ENCODE peak calls at places on chromosomes 4 and X, in ten cellular contexts. One of them, this sample, is unnamed.

GRCh38 chrX:132704769-132705168 is 215.9 kb upstream of the MBNL3 start:
- DNase-seq in HTR-8/SVneo: no peak
- DNase-seq in ureter: no peak
- DNase-seq in posterior vena cava: no peak
- DNase-seq in CD8-positive, alpha-beta T cell: no peak
- DNase-seq in mucosa of gallbladder: no peak
- DNase-seq in colonic mucosa: no peak
- DNase-seq in activated T-helper 1 cell treated with anti-CD3 and anti-CD28 coated beads, Interleukin-2, amount 50 U/mL, for 16 hours: no peak
- DNase-seq in cardiac fibroblast: no peak
- DNase-seq in NCI-H510A treated with DMSO at 0.1 percent for 48 hours: no peak
- DNase-seq in this sample: no peak

GRCh38 chrX:150257348-150258175 is 105.6 kb upstream of the MAMLD1 start:
- DNase-seq in CD8-positive, alpha-beta T cell: peak; percentile 25
- DNase-seq in mucosa of gallbladder: peak; percentile 5
- DNase-seq in HTR-8/SVneo: no peak
- DNase-seq in cardiac fibroblast: no peak
- DNase-seq in activated T-helper 1 cell treated with anti-CD3 and anti-CD28 coated beads, Interleukin-2, amount 50 U/mL, for 16 hours: no peak
- DNase-seq in NCI-H510A treated with DMSO at 0.1 percent for 48 hours: no peak
- DNase-seq in ureter: no peak
- DNase-seq in colonic mucosa: no peak
- DNase-seq in posterior vena cava: no peak
- DNase-seq in this sample: no peak

GRCh38 chr4:102569200-102569599 is 68.0 kb downstream of the NFKB1 start:
- DNase-seq in mucosa of gallbladder: no peak
- DNase-seq in cardiac fibroblast: peak; percentile 64
- DNase-seq in HTR-8/SVneo: no peak
- DNase-seq in activated T-helper 1 cell treated with anti-CD3 and anti-CD28 coated beads, Interleukin-2, amount 50 U/mL, for 16 hours: no peak
- DNase-seq in NCI-H510A treated with DMSO at 0.1 percent for 48 hours: no peak
- DNase-seq in colonic mucosa: no peak
- DNase-seq in posterior vena cava: no peak
- DNase-seq in ureter: no peak
- DNase-seq in CD8-positive, alpha-beta T cell: no peak
- DNase-seq in this sample: no peak

GRCh38 chr4:165493359-165493758 is 114.6 kb downstream of the CPE start:
- DNase-seq in cardiac fibroblast: peak; percentile 76
- DNase-seq in NCI-H510A treated with DMSO at 0.1 percent for 48 hours: no peak
- DNase-seq in colonic mucosa: peak; percentile 64
- DNase-seq in CD8-positive, alpha-beta T cell: peak; percentile 73
- DNase-seq in mucosa of gallbladder: peak; percentile 58
- DNase-seq in ureter: peak; percentile 64
- DNase-seq in activated T-helper 1 cell treated with anti-CD3 and anti-CD28 coated beads, Interleukin-2, amount 50 U/mL, for 16 hours: peak; percentile 32
- DNase-seq in HTR-8/SVneo: peak; percentile 69
- DNase-seq in posterior vena cava: peak; percentile 87
- DNase-seq in this sample: peak; percentile 85

GRCh38 chr4:176838611-176839411 is 46.1 kb upstream of the VEGFC start:
- DNase-seq in colonic mucosa: no peak
- DNase-seq in NCI-H510A treated with DMSO at 0.1 percent for 48 hours: no peak
- DNase-seq in CD8-positive, alpha-beta T cell: no peak
- DNase-seq in mucosa of gallbladder: no peak
- DNase-seq in HTR-8/SVneo: peak; percentile 42
- DNase-seq in cardiac fibroblast: peak; percentile 66
- DNase-seq in ureter: no peak
- DNase-seq in activated T-helper 1 cell treated with anti-CD3 and anti-CD28 coated beads, Interleukin-2, amount 50 U/mL, for 16 hours: no peak
- DNase-seq in posterior vena cava: no peak
- DNase-seq in this sample: no peak

GRCh38 chrX:69156638-69157037 is 8.6 kb downstream of the PJA1 start:
- DNase-seq in activated T-helper 1 cell treated with anti-CD3 and anti-CD28 coated beads, Interleukin-2, amount 50 U/mL, for 16 hours: no peak
- DNase-seq in cardiac fibroblast: no peak
- DNase-seq in posterior vena cava: peak; percentile 34
- DNase-seq in NCI-H510A treated with DMSO at 0.1 percent for 48 hours: no peak
- DNase-seq in colonic mucosa: peak; percentile 14
- DNase-seq in mucosa of gallbladder: no peak
- DNase-seq in CD8-positive, alpha-beta T cell: peak; percentile 19
- DNase-seq in HTR-8/SVneo: no peak
- DNase-seq in ureter: peak; percentile 9
- DNase-seq in this sample: no peak

GRCh38 chr4:154560824-154561231 is 2.0 kb upstream of the FGB start:
- DNase-seq in ureter: no peak
- DNase-seq in colonic mucosa: no peak
- DNase-seq in HTR-8/SVneo: no peak
- DNase-seq in CD8-positive, alpha-beta T cell: no peak
- DNase-seq in activated T-helper 1 cell treated with anti-CD3 and anti-CD28 coated beads, Interleukin-2, amount 50 U/mL, for 16 hours: no peak
- DNase-seq in posterior vena cava: no peak
- DNase-seq in cardiac fibroblast: peak; percentile 87
- DNase-seq in NCI-H510A treated with DMSO at 0.1 percent for 48 hours: no peak
- DNase-seq in mucosa of gallbladder: no peak
- DNase-seq in this sample: no peak

GRCh38 chr4:121308328-121308663 is 72.5 kb downstream of the QRFPR start:
- DNase-seq in ureter: no peak
- DNase-seq in HTR-8/SVneo: no peak
- DNase-seq in activated T-helper 1 cell treated with anti-CD3 and anti-CD28 coated beads, Interleukin-2, amount 50 U/mL, for 16 hours: no peak
- DNase-seq in NCI-H510A treated with DMSO at 0.1 percent for 48 hours: no peak
- DNase-seq in posterior vena cava: no peak
- DNase-seq in cardiac fibroblast: no peak
- DNase-seq in colonic mucosa: no peak
- DNase-seq in CD8-positive, alpha-beta T cell: no peak
- DNase-seq in mucosa of gallbladder: no peak
- DNase-seq in this sample: no peak

GRCh38 chr4:650461-650860 is 23.6 kb downstream of the ATP5ME start:
- DNase-seq in CD8-positive, alpha-beta T cell: no peak
- DNase-seq in posterior vena cava: no peak
- DNase-seq in mucosa of gallbladder: no peak
- DNase-seq in NCI-H510A treated with DMSO at 0.1 percent for 48 hours: no peak
- DNase-seq in colonic mucosa: no peak
- DNase-seq in activated T-helper 1 cell treated with anti-CD3 and anti-CD28 coated beads, Interleukin-2, amount 50 U/mL, for 16 hours: no peak
- DNase-seq in HTR-8/SVneo: no peak
- DNase-seq in cardiac fibroblast: no peak
- DNase-seq in ureter: no peak
- DNase-seq in this sample: no peak

GRCh38 chr4:101192244-101192643 is 155.1 kb downstream of the PPP3CA start:
- DNase-seq in mucosa of gallbladder: no peak
- DNase-seq in ureter: no peak
- DNase-seq in cardiac fibroblast: no peak
- DNase-seq in colonic mucosa: no peak
- DNase-seq in posterior vena cava: no peak
- DNase-seq in HTR-8/SVneo: no peak
- DNase-seq in activated T-helper 1 cell treated with anti-CD3 and anti-CD28 coated beads, Interleukin-2, amount 50 U/mL, for 16 hours: no peak
- DNase-seq in CD8-positive, alpha-beta T cell: no peak
- DNase-seq in NCI-H510A treated with DMSO at 0.1 percent for 48 hours: no peak
- DNase-seq in this sample: no peak

GRCh38 chrX:10579018-10579752 is 41.2 kb downstream of the MID1 start:
- DNase-seq in HTR-8/SVneo: peak; percentile 31
- DNase-seq in CD8-positive, alpha-beta T cell: no peak
- DNase-seq in cardiac fibroblast: peak; percentile 87
- DNase-seq in NCI-H510A treated with DMSO at 0.1 percent for 48 hours: peak; percentile 44
- DNase-seq in colonic mucosa: no peak
- DNase-seq in ureter: no peak
- DNase-seq in posterior vena cava: no peak
- DNase-seq in activated T-helper 1 cell treated with anti-CD3 and anti-CD28 coated beads, Interleukin-2, amount 50 U/mL, for 16 hours: no peak
- DNase-seq in mucosa of gallbladder: no peak
- DNase-seq in this sample: no peak

GRCh38 chrX:40388441-40388840 is 192.3 kb upstream of the ATP6AP2 start:
- DNase-seq in colonic mucosa: no peak
- DNase-seq in ureter: no peak
- DNase-seq in CD8-positive, alpha-beta T cell: no peak
- DNase-seq in cardiac fibroblast: no peak
- DNase-seq in posterior vena cava: no peak
- DNase-seq in activated T-helper 1 cell treated with anti-CD3 and anti-CD28 coated beads, Interleukin-2, amount 50 U/mL, for 16 hours: no peak
- DNase-seq in NCI-H510A treated with DMSO at 0.1 percent for 48 hours: no peak
- DNase-seq in mucosa of gallbladder: no peak
- DNase-seq in HTR-8/SVneo: no peak
- DNase-seq in this sample: no peak

GRCh38 chrX:112642349-112642748 is 37.4 kb downstream of the LHFPL1 start:
- DNase-seq in posterior vena cava: no peak
- DNase-seq in HTR-8/SVneo: peak; percentile 22
- DNase-seq in mucosa of gallbladder: peak; percentile 42
- DNase-seq in CD8-positive, alpha-beta T cell: peak; percentile 47
- DNase-seq in colonic mucosa: peak; percentile 24
- DNase-seq in NCI-H510A treated with DMSO at 0.1 percent for 48 hours: peak; percentile 45
- DNase-seq in activated T-helper 1 cell treated with anti-CD3 and anti-CD28 coated beads, Interleukin-2, amount 50 U/mL, for 16 hours: peak; percentile 2
- DNase-seq in cardiac fibroblast: peak; percentile 62
- DNase-seq in ureter: peak; percentile 46
- DNase-seq in this sample: no peak

GRCh38 chr4:183441276-183441675 is 3.2 kb upstream of the CDKN2AIP start:
- DNase-seq in colonic mucosa: peak; percentile 53
- DNase-seq in posterior vena cava: no peak
- DNase-seq in mucosa of gallbladder: no peak
- DNase-seq in cardiac fibroblast: no peak
- DNase-seq in activated T-helper 1 cell treated with anti-CD3 and anti-CD28 coated beads, Interleukin-2, amount 50 U/mL, for 16 hours: no peak
- DNase-seq in HTR-8/SVneo: no peak
- DNase-seq in ureter: no peak
- DNase-seq in CD8-positive, alpha-beta T cell: no peak
- DNase-seq in NCI-H510A treated with DMSO at 0.1 percent for 48 hours: no peak
- DNase-seq in this sample: no peak

GRCh38 chrX:56794831-56795230 is 65.8 kb downstream of the NBDY start:
- DNase-seq in ureter: peak; percentile 22
- DNase-seq in cardiac fibroblast: no peak
- DNase-seq in posterior vena cava: peak; percentile 31
- DNase-seq in colonic mucosa: peak; percentile 14
- DNase-seq in CD8-positive, alpha-beta T cell: no peak
- DNase-seq in HTR-8/SVneo: no peak
- DNase-seq in activated T-helper 1 cell treated with anti-CD3 and anti-CD28 coated beads, Interleukin-2, amount 50 U/mL, for 16 hours: no peak
- DNase-seq in mucosa of gallbladder: no peak
- DNase-seq in NCI-H510A treated with DMSO at 0.1 percent for 48 hours: no peak
- DNase-seq in this sample: peak; percentile 21

GRCh38 chr4:15004701-15005301 is 2.5 kb downstream of the CPEB2 start:
- DNase-seq in CD8-positive, alpha-beta T cell: peak; percentile 54
- DNase-seq in ureter: peak; percentile 89
- DNase-seq in posterior vena cava: peak; percentile 94
- DNase-seq in colonic mucosa: peak; percentile 88
- DNase-seq in cardiac fibroblast: peak; percentile 71
- DNase-seq in activated T-helper 1 cell treated with anti-CD3 and anti-CD28 coated beads, Interleukin-2, amount 50 U/mL, for 16 hours: peak; percentile 19
- DNase-seq in mucosa of gallbladder: peak; percentile 80
- DNase-seq in NCI-H510A treated with DMSO at 0.1 percent for 48 hours: peak; percentile 3
- DNase-seq in HTR-8/SVneo: peak; percentile 18
- DNase-seq in this sample: peak; percentile 96

GRCh38 chr4:150510176-150510875 is 71.6 kb upstream of the MAB21L2 start:
- DNase-seq in mucosa of gallbladder: no peak
- DNase-seq in NCI-H510A treated with DMSO at 0.1 percent for 48 hours: no peak
- DNase-seq in CD8-positive, alpha-beta T cell: no peak
- DNase-seq in cardiac fibroblast: peak; percentile 94
- DNase-seq in activated T-helper 1 cell treated with anti-CD3 and anti-CD28 coated beads, Interleukin-2, amount 50 U/mL, for 16 hours: no peak
- DNase-seq in HTR-8/SVneo: peak; percentile 18
- DNase-seq in ureter: no peak
- DNase-seq in posterior vena cava: no peak
- DNase-seq in colonic mucosa: no peak
- DNase-seq in this sample: no peak

GRCh38 chr4:3736290-3736689 is 29.9 kb upstream of the ADRA2C start:
- DNase-seq in HTR-8/SVneo: no peak
- DNase-seq in mucosa of gallbladder: no peak
- DNase-seq in posterior vena cava: no peak
- DNase-seq in NCI-H510A treated with DMSO at 0.1 percent for 48 hours: no peak
- DNase-seq in colonic mucosa: no peak
- DNase-seq in activated T-helper 1 cell treated with anti-CD3 and anti-CD28 coated beads, Interleukin-2, amount 50 U/mL, for 16 hours: no peak
- DNase-seq in cardiac fibroblast: no peak
- DNase-seq in ureter: no peak
- DNase-seq in CD8-positive, alpha-beta T cell: no peak
- DNase-seq in this sample: no peak

GRCh38 chr4:186161138-186161537 is 30.2 kb upstream of the CYP4V2 start:
- DNase-seq in CD8-positive, alpha-beta T cell: no peak
- DNase-seq in posterior vena cava: no peak
- DNase-seq in cardiac fibroblast: no peak
- DNase-seq in colonic mucosa: no peak
- DNase-seq in ureter: no peak
- DNase-seq in activated T-helper 1 cell treated with anti-CD3 and anti-CD28 coated beads, Interleukin-2, amount 50 U/mL, for 16 hours: no peak
- DNase-seq in NCI-H510A treated with DMSO at 0.1 percent for 48 hours: peak; percentile 54
- DNase-seq in mucosa of gallbladder: no peak
- DNase-seq in HTR-8/SVneo: no peak
- DNase-seq in this sample: no peak

GRCh38 chr4:158159054-158159717 is 13.6 kb downstream of the GASK1B start:
- DNase-seq in NCI-H510A treated with DMSO at 0.1 percent for 48 hours: no peak
- DNase-seq in HTR-8/SVneo: no peak
- DNase-seq in CD8-positive, alpha-beta T cell: no peak
- DNase-seq in ureter: no peak
- DNase-seq in posterior vena cava: no peak
- DNase-seq in activated T-helper 1 cell treated with anti-CD3 and anti-CD28 coated beads, Interleukin-2, amount 50 U/mL, for 16 hours: no peak
- DNase-seq in mucosa of gallbladder: no peak
- DNase-seq in cardiac fibroblast: peak; percentile 93
- DNase-seq in colonic mucosa: no peak
- DNase-seq in this sample: no peak

GRCh38 chrX:150872773-150873336 is 25.6 kb downstream of the CD99L2 start:
- DNase-seq in ureter: no peak
- DNase-seq in activated T-helper 1 cell treated with anti-CD3 and anti-CD28 coated beads, Interleukin-2, amount 50 U/mL, for 16 hours: no peak
- DNase-seq in cardiac fibroblast: no peak
- DNase-seq in posterior vena cava: no peak
- DNase-seq in NCI-H510A treated with DMSO at 0.1 percent for 48 hours: peak; percentile 73
- DNase-seq in colonic mucosa: no peak
- DNase-seq in mucosa of gallbladder: no peak
- DNase-seq in HTR-8/SVneo: no peak
- DNase-seq in CD8-positive, alpha-beta T cell: no peak
- DNase-seq in this sample: no peak

GRCh38 chrX:8364369-8365141 is 100.1 kb upstream of the VCX3B start:
- DNase-seq in CD8-positive, alpha-beta T cell: no peak
- DNase-seq in activated T-helper 1 cell treated with anti-CD3 and anti-CD28 coated beads, Interleukin-2, amount 50 U/mL, for 16 hours: no peak
- DNase-seq in posterior vena cava: no peak
- DNase-seq in cardiac fibroblast: no peak
- DNase-seq in NCI-H510A treated with DMSO at 0.1 percent for 48 hours: peak; percentile 55
- DNase-seq in colonic mucosa: no peak
- DNase-seq in mucosa of gallbladder: no peak
- DNase-seq in ureter: no peak
- DNase-seq in HTR-8/SVneo: peak; percentile 7
- DNase-seq in this sample: no peak

GRCh38 chrX:11629593-11630211 is 36.0 kb downstream of the ARHGAP6 start:
- DNase-seq in colonic mucosa: no peak
- DNase-seq in ureter: no peak
- DNase-seq in mucosa of gallbladder: no peak
- DNase-seq in HTR-8/SVneo: peak; percentile 0
- DNase-seq in cardiac fibroblast: peak; percentile 83
- DNase-seq in NCI-H510A treated with DMSO at 0.1 percent for 48 hours: no peak
- DNase-seq in CD8-positive, alpha-beta T cell: no peak
- DNase-seq in posterior vena cava: peak; percentile 79
- DNase-seq in activated T-helper 1 cell treated with anti-CD3 and anti-CD28 coated beads, Interleukin-2, amount 50 U/mL, for 16 hours: no peak
- DNase-seq in this sample: peak; percentile 80

GRCh38 chr4:40809058-40809457 is 59.3 kb downstream of the NSUN7 start:
- DNase-seq in activated T-helper 1 cell treated with anti-CD3 and anti-CD28 coated beads, Interleukin-2, amount 50 U/mL, for 16 hours: no peak
- DNase-seq in CD8-positive, alpha-beta T cell: no peak
- DNase-seq in HTR-8/SVneo: no peak
- DNase-seq in posterior vena cava: no peak
- DNase-seq in colonic mucosa: no peak
- DNase-seq in cardiac fibroblast: no peak
- DNase-seq in ureter: no peak
- DNase-seq in NCI-H510A treated with DMSO at 0.1 percent for 48 hours: no peak
- DNase-seq in mucosa of gallbladder: no peak
- DNase-seq in this sample: no peak

GRCh38 chrX:109352121-109352556 is 129.7 kb downstream of the GUCY2F start:
- DNase-seq in colonic mucosa: no peak
- DNase-seq in NCI-H510A treated with DMSO at 0.1 percent for 48 hours: no peak
- DNase-seq in cardiac fibroblast: peak; percentile 67
- DNase-seq in mucosa of gallbladder: no peak
- DNase-seq in ureter: no peak
- DNase-seq in HTR-8/SVneo: no peak
- DNase-seq in activated T-helper 1 cell treated with anti-CD3 and anti-CD28 coated beads, Interleukin-2, amount 50 U/mL, for 16 hours: no peak
- DNase-seq in CD8-positive, alpha-beta T cell: no peak
- DNase-seq in posterior vena cava: no peak
- DNase-seq in this sample: no peak

GRCh38 chrX:150161092-150161672 is 201.9 kb upstream of the MAMLD1 start:
- DNase-seq in activated T-helper 1 cell treated with anti-CD3 and anti-CD28 coated beads, Interleukin-2, amount 50 U/mL, for 16 hours: no peak
- DNase-seq in CD8-positive, alpha-beta T cell: no peak
- DNase-seq in HTR-8/SVneo: no peak
- DNase-seq in mucosa of gallbladder: no peak
- DNase-seq in cardiac fibroblast: peak; percentile 9
- DNase-seq in colonic mucosa: no peak
- DNase-seq in NCI-H510A treated with DMSO at 0.1 percent for 48 hours: no peak
- DNase-seq in posterior vena cava: no peak
- DNase-seq in ureter: no peak
- DNase-seq in this sample: no peak

GRCh38 chrX:85941275-85941674 is 106.1 kb downstream of the CHM start:
- DNase-seq in NCI-H510A treated with DMSO at 0.1 percent for 48 hours: no peak
- DNase-seq in colonic mucosa: no peak
- DNase-seq in posterior vena cava: no peak
- DNase-seq in HTR-8/SVneo: no peak
- DNase-seq in activated T-helper 1 cell treated with anti-CD3 and anti-CD28 coated beads, Interleukin-2, amount 50 U/mL, for 16 hours: no peak
- DNase-seq in CD8-positive, alpha-beta T cell: no peak
- DNase-seq in ureter: no peak
- DNase-seq in cardiac fibroblast: no peak
- DNase-seq in mucosa of gallbladder: no peak
- DNase-seq in this sample: no peak

GRCh38 chr4:168451331-168451730 is 29.0 kb downstream of the DDX60L start:
- DNase-seq in HTR-8/SVneo: no peak
- DNase-seq in cardiac fibroblast: peak; percentile 48
- DNase-seq in NCI-H510A treated with DMSO at 0.1 percent for 48 hours: no peak
- DNase-seq in mucosa of gallbladder: no peak
- DNase-seq in colonic mucosa: no peak
- DNase-seq in ureter: no peak
- DNase-seq in activated T-helper 1 cell treated with anti-CD3 and anti-CD28 coated beads, Interleukin-2, amount 50 U/mL, for 16 hours: no peak
- DNase-seq in posterior vena cava: no peak
- DNase-seq in CD8-positive, alpha-beta T cell: no peak
- DNase-seq in this sample: no peak

This sample was measured in sigmoid colon.